ENCODE peak calls at places on chromosomes 13 and 19, in six cellular contexts. U is hypothalamus; T is mucosa of gallbladder; K is hepatocyte; C is amniotic stem cell; O is CD8-positive, alpha-beta T cell. H is an unnamed sample.
A peak's percentile ranks its signal among the peaks of the same experiment; 100 is the strongest.

GRCh38 chr13:22080832-22081231 is 410.0 kb downstream of the FGF9 start:
- DNase-seq in U (no peak), T (no peak), K (no peak), C (no peak), O (no peak), H (no peak)

GRCh38 chr19:30522359-30522758 is 150.2 kb downstream of the ZNF536 start:
- DNase-seq in U (no peak), T (no peak), K (no peak), C (no peak), O (no peak), H (no peak)

GRCh38 chr13:112664501-112665203 is 25.2 kb upstream of the ATP11A start:
- DNase-seq in U (no peak), T (no peak), K (no peak), C (no peak), O (no peak), H (no peak)

GRCh38 chr19:57527136-57527881 is at the start of gene ZNF549:
- DNase-seq in U (peak; percentile 83), T (peak; percentile 91), K (peak; percentile 94), C (peak; percentile 89), O (peak; percentile 89), H (no peak)

GRCh38 chr19:19647037-19647835 is 3.8 kb upstream of the GMIP start:
- DNase-seq in U (no peak), T (no peak), K (no peak), C (no peak), O (no peak), H (no peak)

GRCh38 chr19:12792048-12792852 is 964 bp downstream of the JUNB start:
- DNase-seq in U (peak; percentile 63), T (peak; percentile 74), K (peak; percentile 70), C (no peak), O (peak; percentile 78), H (peak; percentile 55)

GRCh38 chr19:50258918-50259372 is 55.5 kb downstream of the MYH14 start:
- DNase-seq in U (no peak), T (no peak), K (peak; percentile 41), C (no peak), O (no peak), H (peak; percentile 48)

GRCh38 chr19:18233224-18233825 is 7.1 kb upstream of the PDE4C start:
- DNase-seq in U (no peak), T (peak; percentile 50), K (peak; percentile 88), C (no peak), O (peak; percentile 53), H (no peak)

GRCh38 chr13:105346141-105346766 is 1189.2 kb downstream of the EFNB2 start:
- DNase-seq in U (no peak), T (no peak), K (peak; percentile 46), C (peak; percentile 87), O (no peak), H (peak; percentile 49)

GRCh38 chr19:41595258-41595889 is 19.4 kb downstream of the CEACAM21 start:
- DNase-seq in U (peak; percentile 15), T (peak; percentile 61), K (peak; percentile 78), C (peak; percentile 67), O (peak; percentile 67), H (peak; percentile 95)

GRCh38 chr13:29674532-29674931 is 79.0 kb upstream of the SLC7A1 start:
- DNase-seq in U (no peak), T (no peak), K (no peak), C (no peak), O (no peak), H (peak; percentile 51)

GRCh38 chr13:42762917-42763316 is 18.5 kb upstream of the FAM216B start:
- DNase-seq in U (no peak), T (no peak), K (peak; percentile 18), C (no peak), O (no peak), H (no peak)

GRCh38 chr19:53102701-53103140 is 501 bp downstream of the ZNF160 start:
- DNase-seq in U (peak; percentile 36), T (peak; percentile 11), K (peak; percentile 65), C (no peak), O (peak; percentile 28), H (peak; percentile 49)

GRCh38 chr19:11142528-11143171 is 12.9 kb downstream of the SPC24 start:
- DNase-seq in U (peak; percentile 66), T (peak; percentile 89), K (peak; percentile 96), C (peak; percentile 63), O (no peak), H (peak; percentile 90)

GRCh38 chr19:1440418-1440801 is 2.2 kb downstream of the RPS15 start:
- DNase-seq in U (no peak), T (no peak), K (no peak), C (no peak), O (no peak), H (no peak)

GRCh38 chr13:80239116-80239515 is 101.8 kb downstream of the SPRY2 start:
- DNase-seq in U (no peak), T (no peak), K (no peak), C (no peak), O (no peak), H (no peak)